ENCODE peak calls at places on chromosomes 4 and X, in ten cellular contexts. X is activated CD8-positive, alpha-beta T cell treated with anti-CD3 and anti-CD28 coated beads for 36 hours; K is RPMI8226; G is AG08395; E is NCI-H1105; M is A549; Q is dermis microvascular lymphatic vessel endothelial cell; N is NCI-H226; I is activated T-helper 1 cell treated with anti-CD3 and anti-CD28 coated beads, Interleukin-12 subunit alpha, Interleukin-12 subunit beta, Interleukin-2, Interleukin-4 antibody, amounts not matched to agents 30 ng/mL and 10 ng/mL and 1 ng/mL, durations not matched to agents 14 hours and 24 hours and 36 hours; O is anterior cingulate cortex. J is an unnamed sample.

GRCh38 chrX:130523460-130524394 is 121.9 kb downstream of the RBMX2 start:
- DNase-seq in O (peak), K (peak), E (peak), G (no peak), N (no peak), X (peak), I (no peak), M (no peak), Q (no peak), J (no peak)

GRCh38 chr4:42302348-42302747 is 94.9 kb upstream of the SHISA3 start:
- DNase-seq in M (peak), K (peak), Q (no peak), N (peak), G (no peak), X (peak), I (no peak), O (peak), E (peak), J (peak)

GRCh38 chrX:46400530-46400929 is 144.7 kb downstream of the ZNF674 start:
- DNase-seq in M (no peak), O (no peak), G (no peak), E (no peak), X (no peak), K (no peak), Q (no peak), N (no peak), I (no peak), J (no peak)

GRCh38 chrX:11437642-11438379 is 144.6 kb downstream of the AMELX start:
- DNase-seq in E (no peak), K (no peak), I (no peak), G (peak), N (peak), Q (no peak), M (no peak), O (no peak), X (no peak), J (no peak)

GRCh38 chr4:184376923-184377322 is 97.4 kb downstream of the IRF2 start:
- DNase-seq in G (no peak), Q (no peak), O (no peak), N (no peak), E (no peak), K (no peak), X (no peak), I (no peak), M (no peak), J (no peak)

GRCh38 chrX:73913580-73913979 is 350.6 kb downstream of the CHIC1 start:
- DNase-seq in X (no peak), E (no peak), O (no peak), G (no peak), N (peak), K (no peak), M (no peak), I (no peak), Q (no peak), J (peak)

GRCh38 chr4:168433576-168433975 is 46.7 kb downstream of the DDX60L start:
- DNase-seq in X (no peak), O (no peak), Q (peak), E (no peak), M (no peak), G (peak), K (no peak), I (no peak), N (peak), J (no peak)

GRCh38 chr4:81030617-81031388 is at the start of gene BMP3:
- DNase-seq in M (peak), K (no peak), X (peak), O (no peak), G (no peak), I (no peak), N (peak), E (peak), Q (no peak), J (peak)

GRCh38 chrX:71053217-71053621 is 14.9 kb downstream of the SNX12 start:
- DNase-seq in K (no peak), X (no peak), I (no peak), E (no peak), Q (peak), N (no peak), G (no peak), O (no peak), M (no peak), J (no peak)

GRCh38 chrX:50579955-50580354 is 109.3 kb upstream of the DGKK start:
- DNase-seq in N (peak), X (peak), E (peak), K (peak), Q (peak), G (peak), M (peak), O (peak), I (no peak), J (peak)

GRCh38 chr4:111811661-111812060 is 333.6 kb upstream of the FAM241A start:
- DNase-seq in I (no peak), N (no peak), E (no peak), O (no peak), G (no peak), X (no peak), K (no peak), Q (no peak), M (no peak), J (no peak)

GRCh38 chr4:133136833-133137232 is 12.3 kb upstream of the PCDH10 start:
- DNase-seq in E (no peak), K (no peak), X (no peak), O (no peak), G (no peak), Q (no peak), N (no peak), I (no peak), M (no peak), J (no peak)

GRCh38 chrX:125436855-125437254 is 117.2 kb downstream of the TEX13C start:
- DNase-seq in K (peak), Q (no peak), E (peak), N (no peak), X (no peak), I (no peak), O (no peak), M (peak), G (no peak), J (peak)

GRCh38 chr4:12138478-12138877 is 709.8 kb upstream of the HS3ST1 start:
- DNase-seq in G (no peak), O (no peak), E (no peak), K (no peak), N (no peak), I (no peak), Q (no peak), M (no peak), X (no peak), J (no peak)

GRCh38 chrX:150968862-150969720 is 14.0 kb upstream of the HMGB3 start:
- DNase-seq in N (no peak), M (no peak), E (no peak), Q (no peak), G (no peak), O (no peak), K (no peak), X (no peak), I (no peak), J (no peak)

GRCh38 chr4:132382243-132382642 is 766.9 kb upstream of the PCDH10 start:
- DNase-seq in K (no peak), N (no peak), X (no peak), I (no peak), E (no peak), Q (no peak), O (no peak), G (no peak), M (no peak), J (no peak)

GRCh38 chrX:151488677-151489076 is 74.8 kb upstream of the PASD1 start:
- DNase-seq in Q (no peak), K (peak), M (peak), X (peak), O (no peak), G (no peak), I (no peak), N (peak), E (peak), J (peak)

GRCh38 chr4:20662851-20663250 is 37.4 kb upstream of the PACRGL start:
- DNase-seq in X (no peak), K (no peak), O (no peak), I (no peak), N (no peak), Q (no peak), E (no peak), G (no peak), M (no peak), J (peak)

GRCh38 chrX:71095971-71096701 is 485 bp downstream of the FOXO4 start:
- DNase-seq in Q (no peak), G (no peak), K (no peak), M (no peak), I (no peak), X (no peak), N (no peak), E (peak), O (no peak), J (peak)

GRCh38 chrX:119790977-119791436 is 423 bp downstream of the RPL39 start:
- DNase-seq in I (no peak), N (no peak), M (peak), K (peak), G (peak), Q (peak), E (peak), O (no peak), X (peak), J (peak)

GRCh38 chr4:62194342-62194741 is 994.2 kb downstream of the ADGRL3 start:
- DNase-seq in G (no peak), N (no peak), M (no peak), E (no peak), O (no peak), Q (no peak), K (no peak), I (no peak), X (no peak), J (peak)